ENCODE peak calls at places on chromosomes 7 and 10, in ten cellular contexts. A, T, Y, H, U, V, F, O, D and K are unnamed samples.

GRCh38 chr7:36583318-36583717 is 141.0 kb downstream of the AOAH start:
- DNase-seq in A (no peak), T (no peak), Y (no peak), H (no peak), U (no peak), V (peak; percentile 46), F (no peak), O (no peak), D (no peak), K (no peak)

GRCh38 chr10:124171561-124171960 is 78.2 kb upstream of the CHST15 start:
- DNase-seq in A (no peak), T (no peak), Y (peak; percentile 6), H (no peak), U (no peak), V (no peak), F (no peak), O (no peak), D (no peak), K (no peak)

GRCh38 chr7:128826916-128827247 is 3.3 kb upstream of the FLNC start:
- DNase-seq in A (no peak), T (no peak), Y (no peak), H (no peak), U (no peak), V (no peak), F (no peak), O (no peak), D (peak; percentile 83), K (no peak)

GRCh38 chr10:124114696-124115095 is 21.3 kb upstream of the CHST15 start:
- DNase-seq in A (no peak), T (no peak), Y (no peak), H (no peak), U (no peak), V (no peak), F (no peak), O (no peak), D (no peak), K (no peak)

GRCh38 chr10:60089095-60089494 is 182.7 kb upstream of the CCDC6 start:
- DNase-seq in A (no peak), T (no peak), Y (no peak), H (peak; percentile 12), U (peak; percentile 45), V (peak; percentile 7), F (no peak), O (no peak), D (no peak), K (no peak)

GRCh38 chr10:21556527-21556926 is 22.5 kb downstream of the MLLT10 start:
- DNase-seq in A (no peak), T (no peak), Y (no peak), H (no peak), U (no peak), V (no peak), F (no peak), O (no peak), D (no peak), K (no peak)

GRCh38 chr10:117226813-117227451 is 14.0 kb upstream of the SLC18A2 start:
- DNase-seq in A (no peak), T (no peak), Y (no peak), H (no peak), U (peak; percentile 61), V (no peak), F (no peak), O (no peak), D (no peak), K (no peak)

GRCh38 chr10:1268856-1269255 is 212.7 kb downstream of the WDR37 start:
- DNase-seq in A (no peak), T (no peak), Y (no peak), H (no peak), U (no peak), V (no peak), F (no peak), O (no peak), D (no peak), K (no peak)

GRCh38 chr7:132453825-132454224 is 122.4 kb downstream of the PLXNA4 start:
- DNase-seq in A (no peak), T (no peak), Y (no peak), H (no peak), U (no peak), V (no peak), F (no peak), O (no peak), D (no peak), K (no peak)

GRCh38 chr10:100364735-100365391 is 17.8 kb downstream of the SCD start:
- DNase-seq in A (peak; percentile 89), T (peak; percentile 84), Y (peak; percentile 85), H (peak; percentile 96), U (peak; percentile 95), V (peak; percentile 60), F (peak; percentile 83), O (peak; percentile 81), D (peak; percentile 96), K (peak; percentile 95)

GRCh38 chr10:31789555-31789954 is 139.1 kb downstream of the ARHGAP12 start:
- DNase-seq in A (no peak), T (no peak), Y (no peak), H (no peak), U (no peak), V (no peak), F (no peak), O (no peak), D (no peak), K (no peak)

GRCh38 chr7:156547884-156548561 is 92.6 kb upstream of the RNF32 start:
- DNase-seq in A (no peak), T (no peak), Y (no peak), H (no peak), U (no peak), V (no peak), F (no peak), O (no peak), D (no peak), K (no peak)

GRCh38 chr10:34341473-34341872 is 473.6 kb downstream of the PARD3 start:
- DNase-seq in A (peak; percentile 36), T (peak; percentile 34), Y (peak; percentile 76), H (no peak), U (no peak), V (no peak), F (no peak), O (no peak), D (no peak), K (no peak)

GRCh38 chr10:74921744-74922143 is 95.3 kb downstream of the KAT6B start:
- DNase-seq in A (no peak), T (no peak), Y (no peak), H (no peak), U (no peak), V (peak; percentile 12), F (no peak), O (no peak), D (no peak), K (no peak)

GRCh38 chr7:55514546-55515265 is 57.6 kb downstream of the VOPP1 start:
- DNase-seq in A (no peak), T (no peak), Y (no peak), H (no peak), U (no peak), V (no peak), F (no peak), O (no peak), D (no peak), K (no peak)

DNA sequence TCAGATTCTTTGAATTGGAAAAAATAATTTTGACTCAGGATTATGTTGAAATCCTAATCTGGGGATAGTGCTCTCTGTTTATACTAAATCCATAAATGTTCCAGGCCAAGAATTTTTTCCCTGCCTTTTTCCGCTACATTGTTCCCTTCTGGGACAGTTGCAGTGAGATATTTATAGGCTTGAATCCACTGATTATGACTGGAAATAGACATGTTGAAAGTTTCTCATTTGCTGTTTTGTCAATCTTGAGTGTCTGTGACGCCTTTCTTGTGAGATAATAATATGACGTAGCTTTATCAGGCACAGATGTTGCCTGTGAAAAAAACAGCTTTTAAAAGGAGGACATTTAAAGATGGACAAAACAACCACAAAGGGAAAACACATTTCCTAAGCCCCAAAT is 155.9 kb downstream of the ARID5B start:
- DNase-seq in A (peak; percentile 49), T (no peak), Y (no peak), H (no peak), U (no peak), V (no peak), F (no peak), O (no peak), D (no peak), K (no peak)
- H3K4me3 ChIP-seq in A (peak overlapping the region; percentile 66), T (peak overlapping the region; percentile 32), Y (no peak overlapping the region), H (no peak overlapping the region), U (no peak overlapping the region), V (peak overlapping the region; percentile 8), F (no peak overlapping the region), O (peak overlapping the region; percentile 23), D (peak overlapping the region; percentile 36), K (no peak overlapping the region)

GRCh38 chr7:39951156-39951942 is 1.3 kb downstream of the CDK13 start:
- DNase-seq in A (peak; percentile 44), T (peak; percentile 53), Y (peak; percentile 64), H (peak; percentile 76), U (peak; percentile 77), V (peak; percentile 52), F (peak; percentile 82), O (peak; percentile 77), D (peak; percentile 62), K (peak; percentile 59)
- TF ChIP-seq POLR2A in A (no peak), T (no peak), Y (no peak), H (peak; percentile 68), U (peak; percentile 18), V (no peak), F (no peak), O (no peak), D (no peak), K (peak; percentile 14)

DNA sequence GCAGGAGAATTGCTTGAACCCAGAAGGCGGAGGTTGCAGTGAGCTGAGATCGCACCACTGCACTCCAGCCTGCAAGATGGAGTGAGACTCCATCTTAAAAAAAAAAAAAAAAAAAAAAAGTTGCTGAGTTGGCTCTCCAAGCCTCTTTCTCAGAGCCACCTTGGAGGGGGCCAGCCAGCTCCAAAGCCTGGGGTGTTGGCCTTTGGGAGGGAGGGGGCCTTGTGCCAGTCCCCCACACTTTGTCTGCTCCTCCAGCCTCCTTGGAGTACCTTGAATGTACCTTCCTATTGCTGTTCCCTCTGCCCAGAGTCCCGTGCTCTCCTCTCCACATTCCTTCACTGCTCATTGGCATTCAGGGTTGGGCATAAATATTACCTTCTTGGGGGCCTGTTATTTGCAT is 62.4 kb downstream of the GRK5 start:
- DNase-seq in A (no peak), T (peak; percentile 22), Y (no peak), H (no peak), U (no peak), V (no peak), F (no peak), O (no peak), D (no peak), K (no peak)
- H3K27ac ChIP-seq in A (peak overlapping the region; percentile 47), T (peak overlapping the region; percentile 72), Y (no peak overlapping the region), H (no peak overlapping the region), U (peak overlapping the region; percentile 33), V (no peak overlapping the region), F (peak overlapping the region; percentile 34), O (peak overlapping the region; percentile 85), D (peak overlapping the region; percentile 79), K (no peak overlapping the region)

DNA sequence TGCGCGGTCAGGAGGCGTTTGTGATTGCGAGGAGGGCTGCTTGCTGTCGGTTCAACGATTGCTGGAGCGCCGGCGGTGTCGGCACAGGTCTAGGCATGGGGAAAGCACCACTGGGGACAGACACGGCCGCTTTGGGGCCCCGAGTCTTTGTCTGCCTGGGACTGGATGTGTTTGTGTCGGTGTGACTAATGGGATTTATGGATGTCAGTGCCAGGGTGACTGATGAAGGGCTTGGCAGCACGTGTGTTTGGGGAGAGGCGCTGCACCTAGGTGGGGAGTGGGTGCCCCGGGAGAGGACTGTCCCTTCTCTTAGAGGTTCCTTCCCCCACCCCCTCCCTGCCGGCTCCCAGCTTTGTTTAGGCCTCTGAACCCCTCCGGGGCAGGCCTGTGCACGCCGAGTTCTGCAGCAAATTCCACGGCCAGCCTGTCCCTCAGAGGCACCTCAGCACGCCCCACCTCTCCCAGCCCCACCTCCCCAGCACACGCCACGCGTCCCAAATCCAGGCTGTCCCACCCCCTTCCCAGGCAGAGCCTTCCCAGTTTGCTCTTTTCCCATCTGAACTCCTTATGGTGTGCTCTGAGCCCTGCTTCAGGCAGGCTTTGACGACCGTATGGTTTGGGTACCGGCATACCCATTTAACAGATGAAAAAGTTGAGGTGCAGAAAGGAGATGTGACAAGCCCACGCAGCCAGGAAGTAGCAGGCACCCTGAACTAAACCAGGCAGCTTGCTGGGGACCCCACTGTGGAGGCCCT is 6.4 kb upstream of the TNRC18 start:
- DNase-seq in A (peak; percentile 43), T (peak; percentile 66), Y (peak; percentile 55), H (peak; percentile 49), U (no peak), V (peak; percentile 30), F (no peak), O (no peak), D (no peak), K (peak; percentile 87)
- H3K4me3 ChIP-seq in A (peak overlapping the region; percentile 74), T (peak overlapping the region; percentile 94), Y (no peak overlapping the region), H (no peak overlapping the region), U (no peak overlapping the region), V (peak overlapping the region; percentile 59), F (peak overlapping the region; percentile 82), O (peak overlapping the region; percentile 81), D (peak overlapping the region; percentile 86), K (peak overlapping the region; percentile 74)